ENCODE peak calls at places on chromosomes 3 and 15, in four cellular contexts. A is hepatocyte, X is IMR-90, W is GM12864. P is an unnamed sample.

GRCh38 chr3:177813322-177813721 is 616.0 kb upstream of the TBL1XR1 start:
- DNase-seq in A (no peak), X (peak; percentile 42), W (no peak), P (no peak)

GRCh38 chr15:70314018-70314354 is 216.3 kb upstream of the TLE3 start:
- DNase-seq in A (no peak), X (no peak), W (no peak), P (no peak)

GRCh38 chr3:57098418-57099310 is 38.2 kb downstream of the SPATA12 start:
- DNase-seq in A (no peak), X (no peak), W (no peak), P (no peak)

GRCh38 chr3:182294696-182295095 is 498.6 kb upstream of the ATP11B start:
- DNase-seq in A (no peak), X (no peak), W (no peak), P (no peak)

GRCh38 chr15:62739082-62739481 is 303.5 kb upstream of the TPM1 start:
- DNase-seq in A (no peak), X (peak; percentile 88), W (no peak), P (peak; percentile 78)

GRCh38 chr3:65873869-65874268 is 164.8 kb downstream of the MAGI1 start:
- DNase-seq in A (no peak), X (no peak), W (no peak), P (no peak)

GRCh38 chr3:179451335-179452165 is at the start of gene GNB4:
- DNase-seq in A (peak; percentile 91), X (peak; percentile 82), W (no peak), P (peak; percentile 76)

GRCh38 chr3:10926831-10927521 is 65.6 kb upstream of the SLC6A1 start:
- DNase-seq in A (no peak), X (no peak), W (no peak), P (peak; percentile 4)

GRCh38 chr3:171351676-171352075 is 108.5 kb downstream of the TNIK start:
- DNase-seq in A (no peak), X (peak; percentile 92), W (no peak), P (peak; percentile 98)

GRCh38 chr15:99476413-99477222 is 89.2 kb upstream of the MEF2A start:
- DNase-seq in A (peak; percentile 74), X (peak; percentile 100), W (no peak), P (peak; percentile 99)

GRCh38 chr3:122794483-122794778 is 438 bp upstream of the SLC49A4 start:
- DNase-seq in A (no peak), X (peak; percentile 64), W (no peak), P (peak; percentile 75)

GRCh38 chr15:73900129-73900712 is 26.0 kb upstream of the LOXL1 start:
- DNase-seq in A (no peak), X (peak; percentile 17), W (no peak), P (peak; percentile 39)

GRCh38 chr3:7518471-7518870 is 657.6 kb downstream of the GRM7 start:
- DNase-seq in A (peak; percentile 9), X (no peak), W (no peak), P (peak; percentile 4)

GRCh38 chr15:42275780-42276395 is 2.7 kb upstream of the TMEM87A start:
- DNase-seq in A (no peak), X (no peak), W (no peak), P (no peak)

GRCh38 chr3:25904248-25904647 is 114.4 kb downstream of the OXSM start:
- DNase-seq in A (no peak), X (no peak), W (no peak), P (no peak)

GRCh38 chr3:105353485-105354161 is 13.1 kb upstream of the ALCAM start:
- DNase-seq in A (peak; percentile 43), X (peak; percentile 64), W (no peak), P (peak; percentile 59)

GRCh38 chr3:165854696-165855095 is 17.5 kb upstream of the BCHE start:
- DNase-seq in A (peak; percentile 21), X (no peak), W (no peak), P (peak; percentile 25)

GRCh38 chr15:69826818-69827174 is 270.9 kb downstream of the TLE3 start:
- DNase-seq in A (no peak), X (peak; percentile 31), W (no peak), P (no peak)

GRCh38 chr15:34682673-34683072 is 72.1 kb downstream of the GJD2 start:
- DNase-seq in A (no peak), X (peak; percentile 76), W (no peak), P (peak; percentile 83)

GRCh38 chr3:33392703-33393125 is 47.5 kb downstream of the UBP1 start:
- DNase-seq in A (no peak), X (peak; percentile 93), W (no peak), P (peak; percentile 93)

GRCh38 chr3:141012571-141012970 is 38.6 kb upstream of the SPSB4 start:
- DNase-seq in A (no peak), X (no peak), W (no peak), P (no peak)

GRCh38 chr3:50642382-50642781 is 25.4 kb downstream of the MAPKAPK3 start:
- DNase-seq in A (no peak), X (no peak), W (no peak), P (no peak)

GRCh38 chr3:135516143-135516542 is 449.4 kb upstream of the PPP2R3A start:
- DNase-seq in A (no peak), X (peak; percentile 41), W (no peak), P (peak; percentile 59)

GRCh38 chr3:45273681-45274515 is 47.8 kb upstream of the TMEM158 start:
- DNase-seq in A (no peak), X (peak; percentile 49), W (no peak), P (peak; percentile 25)

GRCh38 chr3:57998366-57999283 is 9.6 kb upstream of the FLNB start:
- DNase-seq in A (peak; percentile 79), X (peak; percentile 81), W (no peak), P (no peak)

GRCh38 chr3:42895332-42895868 is 10.5 kb upstream of the ZNF662 start:
- DNase-seq in A (no peak), X (no peak), W (no peak), P (no peak)

GRCh38 chr15:91291673-91292072 is 191.6 kb downstream of the SV2B start:
- DNase-seq in A (no peak), X (peak; percentile 20), W (no peak), P (peak; percentile 49)

DNA sequence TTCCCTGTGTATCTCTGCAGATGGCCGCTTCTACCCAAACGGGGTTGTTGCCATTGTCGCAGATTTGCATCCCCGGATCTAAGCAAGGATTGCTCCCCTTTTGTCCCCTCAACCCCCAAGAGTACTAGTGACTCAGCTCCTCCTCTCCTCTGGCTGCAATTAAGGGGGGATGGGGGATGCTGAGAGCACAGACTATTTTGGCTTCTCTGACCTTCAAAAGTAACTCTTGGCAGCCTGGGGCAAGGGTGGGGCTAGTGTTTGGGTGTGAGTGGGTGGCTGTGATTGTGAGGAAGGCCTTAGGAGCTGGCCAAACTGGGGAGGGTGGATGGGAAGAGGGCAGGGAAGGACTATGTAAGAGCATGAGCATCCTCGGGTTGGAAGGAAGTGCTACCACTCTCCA is 1.2 kb upstream of the MAP1A start:
- DNase-seq in A (no peak), X (no peak), W (no peak), P (peak; percentile 78)
- H3K4me3 ChIP-seq in A (no peak overlapping the region), X (peak overlapping the region; percentile 79), W (no peak overlapping the region), P (no peak overlapping the region)

GRCh38 chr15:82080774-82081173 is 35.0 kb upstream of the MEX3B start:
- DNase-seq in A (no peak), X (no peak), W (no peak), P (no peak)

GRCh38 chr15:82079736-82080135 is 33.9 kb upstream of the MEX3B start:
- DNase-seq in A (no peak), X (peak; percentile 58), W (no peak), P (no peak)

GRCh38 chr15:82086243-82086995 is 40.6 kb upstream of the MEX3B start:
- DNase-seq in A (no peak), X (no peak), W (no peak), P (no peak)

DNA sequence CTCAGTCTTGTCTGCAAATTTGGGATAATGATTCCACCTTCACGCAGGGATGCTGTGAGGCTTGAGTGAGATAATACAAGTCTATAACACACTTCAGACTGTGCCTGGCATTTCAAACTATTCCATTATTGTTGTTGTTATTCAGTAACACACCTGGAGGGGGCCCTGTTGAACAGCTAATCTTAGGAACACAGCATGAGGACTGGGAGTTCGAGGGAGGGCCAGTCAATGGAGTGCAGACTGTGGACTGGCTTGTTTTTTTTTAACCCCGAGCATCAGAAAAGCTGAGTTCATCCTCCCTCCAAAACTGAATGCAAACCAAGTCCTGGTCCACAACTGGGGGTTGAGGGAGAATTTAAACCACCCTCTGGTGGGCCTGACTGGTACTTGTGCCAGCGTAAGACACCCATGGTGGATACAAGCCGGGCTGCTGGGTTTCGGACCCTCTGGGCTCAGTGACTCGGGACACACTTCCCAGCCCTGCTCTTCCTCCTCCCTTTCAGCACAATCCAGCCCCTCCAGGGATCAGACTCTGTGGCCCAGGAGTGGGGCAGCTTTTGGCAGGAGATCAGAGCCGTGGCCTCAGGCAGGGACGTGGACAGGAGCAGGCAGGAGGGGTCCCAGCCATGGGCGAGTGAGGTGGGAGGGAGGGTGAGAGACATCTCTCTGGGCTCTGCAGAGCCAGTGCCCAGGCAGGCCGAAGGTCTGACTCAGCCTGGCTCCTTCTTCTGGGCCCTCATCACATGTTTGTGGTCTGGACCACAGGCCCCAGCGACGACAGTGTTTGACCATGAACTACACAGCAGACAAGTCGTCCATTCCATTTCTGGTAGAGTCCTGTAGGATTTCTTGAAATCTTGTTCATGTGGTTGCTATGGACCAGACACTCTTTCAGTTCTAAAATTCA is 36.3 kb upstream of the MEX3B start:
- DNase-seq in A (no peak), X (peak; percentile 93), W (no peak), P (peak; percentile 77)
- TF ChIP-seq CTCF in A (no peak), X (peak; percentile 41), W (no peak), P (peak; percentile 26)

DNA sequence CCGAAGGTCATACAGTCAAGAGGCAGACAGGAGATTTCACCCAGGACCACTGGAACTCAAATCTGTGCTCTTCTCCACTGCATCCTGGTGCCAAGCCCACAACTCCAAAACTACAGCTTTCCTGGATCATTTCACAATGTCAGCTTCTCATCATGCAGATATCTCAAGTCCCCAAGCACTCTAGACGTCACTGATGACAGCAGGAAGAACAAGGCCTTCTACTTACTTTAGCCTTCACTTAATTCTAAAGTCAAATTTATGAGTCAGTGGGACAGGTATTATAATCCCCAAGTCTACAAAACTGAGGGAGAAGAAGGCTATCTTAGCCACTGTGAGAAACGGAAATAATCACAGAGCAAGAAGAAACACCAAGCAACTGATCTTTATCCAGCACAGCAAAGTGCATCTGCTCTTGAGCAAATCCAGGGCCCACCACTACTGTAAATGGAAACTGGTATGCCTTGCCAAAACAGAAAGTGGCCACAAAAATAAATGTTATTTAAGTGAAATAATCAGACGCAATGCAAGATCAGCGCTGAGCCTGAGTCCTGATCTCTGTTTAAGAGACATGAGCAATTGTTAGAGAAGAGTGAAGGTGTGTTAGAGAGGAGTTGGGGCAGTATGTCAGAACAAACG is 928 bp downstream of the RAD18 start:
- DNase-seq in A (no peak), X (peak; percentile 16), W (no peak), P (peak; percentile 22)
- H3K4me3 ChIP-seq in A (peak overlapping the region; percentile 74), X (peak overlapping the region; percentile 78), W (peak overlapping the region; percentile 95), P (peak overlapping the region; percentile 88)

GRCh38 chr15:80512729-80513670 is 108.8 kb downstream of the ARNT2 start:
- DNase-seq in A (no peak), X (no peak), W (no peak), P (peak; percentile 56)
- TF ChIP-seq CTCF in A (peak; percentile 28), X (peak; percentile 19), W (no peak), P (peak; percentile 18)